ENCODE peak calls at places on chromosome 12, in four cellular contexts. One of them, this sample, is unnamed.

GRCh38 chr12:109770861-109771670 is 57.4 kb downstream of the FAM222A start:
- DNase-seq in neural progenitor cell: no peak
- DNase-seq in hepatocyte: peak; percentile 1
- DNase-seq in CD8-positive, alpha-beta memory T cell: no peak
- DNase-seq in this sample: peak; percentile 63

GRCh38 chr12:64999157-64999425 is 122.0 kb downstream of the WIF1 start:
- DNase-seq in neural progenitor cell: no peak
- DNase-seq in hepatocyte: no peak
- DNase-seq in CD8-positive, alpha-beta memory T cell: no peak
- DNase-seq in this sample: no peak

GRCh38 chr12:120037851-120038250 is 48.8 kb downstream of the BICDL1 start:
- DNase-seq in neural progenitor cell: no peak
- DNase-seq in hepatocyte: no peak
- DNase-seq in CD8-positive, alpha-beta memory T cell: no peak
- DNase-seq in this sample: no peak

GRCh38 chr12:563250-563781 is 99.9 kb downstream of the NINJ2 start:
- DNase-seq in neural progenitor cell: no peak
- DNase-seq in hepatocyte: no peak
- DNase-seq in CD8-positive, alpha-beta memory T cell: peak; percentile 31
- DNase-seq in this sample: no peak

GRCh38 chr12:42450248-42450647 is 124.3 kb downstream of the PPHLN1 start:
- DNase-seq in neural progenitor cell: no peak
- DNase-seq in hepatocyte: no peak
- DNase-seq in CD8-positive, alpha-beta memory T cell: no peak
- DNase-seq in this sample: no peak

GRCh38 chr12:101552277-101552676 is 42.5 kb upstream of the MYBPC1 start:
- DNase-seq in neural progenitor cell: no peak
- DNase-seq in hepatocyte: peak; percentile 41
- DNase-seq in CD8-positive, alpha-beta memory T cell: no peak
- DNase-seq in this sample: peak; percentile 76

GRCh38 chr12:68565391-68565903 is 45.3 kb upstream of the RAP1B start:
- DNase-seq in neural progenitor cell: no peak
- DNase-seq in hepatocyte: peak; percentile 44
- DNase-seq in CD8-positive, alpha-beta memory T cell: no peak
- DNase-seq in this sample: no peak

GRCh38 chr12:12172106-12172511 is 94.7 kb downstream of the LRP6 start:
- DNase-seq in neural progenitor cell: no peak
- DNase-seq in hepatocyte: peak; percentile 13
- DNase-seq in CD8-positive, alpha-beta memory T cell: no peak
- DNase-seq in this sample: no peak

GRCh38 chr12:71691504-71692129 is 5.7 kb downstream of the TMEM19 start:
- DNase-seq in neural progenitor cell: no peak
- DNase-seq in hepatocyte: no peak
- DNase-seq in CD8-positive, alpha-beta memory T cell: no peak
- DNase-seq in this sample: no peak

GRCh38 chr12:103021538-103022218 is 64.2 kb downstream of the ASCL1 start:
- DNase-seq in neural progenitor cell: no peak
- DNase-seq in hepatocyte: no peak
- DNase-seq in CD8-positive, alpha-beta memory T cell: no peak
- DNase-seq in this sample: no peak

GRCh38 chr12:44317651-44318126 is 481.8 kb downstream of the TMEM117 start:
- DNase-seq in neural progenitor cell: peak; percentile 65
- DNase-seq in hepatocyte: peak; percentile 43
- DNase-seq in CD8-positive, alpha-beta memory T cell: no peak
- DNase-seq in this sample: no peak

DNA sequence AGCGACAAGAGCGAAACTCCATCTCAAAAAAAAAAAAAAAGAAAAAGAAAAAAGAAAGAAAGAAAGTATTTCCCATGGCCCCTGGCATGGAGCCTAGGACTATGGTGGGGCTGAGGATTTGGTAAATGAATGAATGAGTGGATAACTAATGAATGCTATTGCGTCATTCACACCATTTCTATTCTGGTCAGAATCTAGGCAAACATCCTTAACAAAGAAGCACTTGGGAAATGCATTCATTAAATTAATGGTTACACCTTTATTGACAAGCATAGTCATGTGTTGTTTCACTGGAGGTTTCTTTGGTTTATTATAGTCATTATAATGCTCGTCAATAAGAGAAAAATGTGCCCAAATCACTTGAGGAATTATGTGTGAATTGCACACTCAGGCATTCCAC is 13.6 kb upstream of the AQP2 start:
- DNase-seq in neural progenitor cell: no peak
- DNase-seq in hepatocyte: no peak
- DNase-seq in CD8-positive, alpha-beta memory T cell: no peak
- DNase-seq in this sample: no peak
- H3K27ac ChIP-seq in neural progenitor cell: no peak overlapping the region
- H3K27ac ChIP-seq in hepatocyte: peak overlapping the region; percentile 51
- H3K27ac ChIP-seq in CD8-positive, alpha-beta memory T cell: no peak overlapping the region
- H3K27ac ChIP-seq in this sample: no peak overlapping the region

DNA sequence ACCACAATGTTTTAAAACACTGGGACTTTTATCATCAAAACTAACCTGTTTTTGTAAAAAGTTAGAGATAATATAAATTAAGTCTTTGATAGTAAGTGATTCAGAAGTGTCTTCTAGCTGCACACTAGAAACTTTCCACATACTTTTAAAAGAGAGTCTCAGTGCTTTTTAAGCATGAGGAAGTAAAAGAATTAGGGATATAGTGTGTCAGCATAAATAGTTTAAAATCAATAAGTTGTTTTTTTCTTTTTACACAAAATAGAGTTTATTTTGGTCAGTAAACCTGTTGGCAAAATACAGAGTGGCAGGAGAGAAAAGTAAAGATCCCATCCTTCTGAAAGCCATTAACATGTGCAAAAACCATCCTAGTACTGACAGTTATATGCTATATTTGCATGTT is 1.7 kb downstream of the DNM1L start:
- DNase-seq in neural progenitor cell: no peak
- DNase-seq in hepatocyte: no peak
- DNase-seq in CD8-positive, alpha-beta memory T cell: no peak
- DNase-seq in this sample: no peak
- H3K27ac ChIP-seq in neural progenitor cell: no peak overlapping the region
- H3K27ac ChIP-seq in hepatocyte: peak overlapping the region; percentile 95
- H3K27ac ChIP-seq in CD8-positive, alpha-beta memory T cell: peak overlapping the region; percentile 78
- H3K27ac ChIP-seq in this sample: peak overlapping the region; percentile 94

GRCh38 chr12:97159397-97159796 is 252.3 kb downstream of the NEDD1 start:
- DNase-seq in neural progenitor cell: no peak
- DNase-seq in hepatocyte: no peak
- DNase-seq in CD8-positive, alpha-beta memory T cell: no peak
- DNase-seq in this sample: no peak
- H3K27ac ChIP-seq in neural progenitor cell: no peak overlapping the region
- H3K27ac ChIP-seq in hepatocyte: no peak overlapping the region
- H3K27ac ChIP-seq in CD8-positive, alpha-beta memory T cell: no peak overlapping the region
- H3K27ac ChIP-seq in this sample: no peak overlapping the region

DNA sequence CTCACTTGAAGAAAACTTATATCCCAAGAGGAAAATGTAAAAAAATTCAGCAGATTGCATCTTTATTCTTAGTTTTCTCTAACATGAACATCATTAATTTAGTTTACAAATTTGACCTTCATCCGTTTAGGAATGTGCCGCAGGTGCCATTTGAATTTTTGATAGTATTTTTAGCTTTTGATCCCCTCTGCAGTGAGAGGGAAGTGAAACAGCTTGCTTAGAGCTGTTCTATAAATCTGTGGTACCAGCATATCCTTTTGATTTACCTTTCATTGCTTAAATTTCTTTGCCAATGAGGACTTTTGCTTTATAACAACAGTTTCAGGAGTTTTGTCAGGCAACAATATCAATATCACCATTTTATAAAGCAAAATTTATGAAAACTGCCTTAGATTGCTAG is 32.7 kb downstream of the DUSP6 start:
- DNase-seq in neural progenitor cell: no peak
- DNase-seq in hepatocyte: no peak
- DNase-seq in CD8-positive, alpha-beta memory T cell: no peak
- DNase-seq in this sample: no peak
- H3K27ac ChIP-seq in neural progenitor cell: no peak overlapping the region
- H3K27ac ChIP-seq in hepatocyte: no peak overlapping the region
- H3K27ac ChIP-seq in CD8-positive, alpha-beta memory T cell: no peak overlapping the region
- H3K27ac ChIP-seq in this sample: no peak overlapping the region

GRCh38 chr12:132162508-132163031 is 18.3 kb downstream of the NOC4L start:
- DNase-seq in neural progenitor cell: no peak
- DNase-seq in hepatocyte: no peak
- DNase-seq in CD8-positive, alpha-beta memory T cell: no peak
- DNase-seq in this sample: no peak
- H3K27ac ChIP-seq in neural progenitor cell: no peak overlapping the region
- H3K27ac ChIP-seq in hepatocyte: no peak overlapping the region
- H3K27ac ChIP-seq in CD8-positive, alpha-beta memory T cell: no peak overlapping the region
- H3K27ac ChIP-seq in this sample: no peak overlapping the region

GRCh38 chr12:27547592-27547991 is 23.6 kb downstream of the PPFIBP1 start:
- DNase-seq in neural progenitor cell: no peak
- DNase-seq in hepatocyte: no peak
- DNase-seq in CD8-positive, alpha-beta memory T cell: no peak
- DNase-seq in this sample: no peak

GRCh38 chr12:27549801-27550652 is 26.0 kb downstream of the PPFIBP1 start:
- DNase-seq in neural progenitor cell: no peak
- DNase-seq in hepatocyte: peak; percentile 87
- DNase-seq in CD8-positive, alpha-beta memory T cell: no peak
- DNase-seq in this sample: peak; percentile 89

GRCh38 chr12:27550653-27550975 is 26.6 kb downstream of the PPFIBP1 start:
- DNase-seq in neural progenitor cell: no peak
- DNase-seq in hepatocyte: no peak
- DNase-seq in CD8-positive, alpha-beta memory T cell: no peak
- DNase-seq in this sample: no peak

GRCh38 chr12:27548301-27549199 is 24.5 kb downstream of the PPFIBP1 start:
- DNase-seq in neural progenitor cell: no peak
- DNase-seq in hepatocyte: no peak
- DNase-seq in CD8-positive, alpha-beta memory T cell: no peak
- DNase-seq in this sample: no peak

GRCh38 chr12:27549231-27549800 is 25.3 kb downstream of the PPFIBP1 start:
- DNase-seq in neural progenitor cell: no peak
- DNase-seq in hepatocyte: no peak
- DNase-seq in CD8-positive, alpha-beta memory T cell: no peak
- DNase-seq in this sample: no peak
- H3K27ac ChIP-seq in neural progenitor cell: no peak overlapping the region
- H3K27ac ChIP-seq in hepatocyte: peak overlapping the region; percentile 61
- H3K27ac ChIP-seq in CD8-positive, alpha-beta memory T cell: no peak overlapping the region
- H3K27ac ChIP-seq in this sample: peak overlapping the region; percentile 86

GRCh38 chr12:4434721-4435425 is 10.7 kb downstream of the FGF6 start:
- DNase-seq in neural progenitor cell: no peak
- DNase-seq in hepatocyte: no peak
- DNase-seq in CD8-positive, alpha-beta memory T cell: no peak
- DNase-seq in this sample: peak; percentile 41
- H3K27ac ChIP-seq in neural progenitor cell: no peak overlapping the region
- H3K27ac ChIP-seq in hepatocyte: no peak overlapping the region
- H3K27ac ChIP-seq in CD8-positive, alpha-beta memory T cell: no peak overlapping the region
- H3K27ac ChIP-seq in this sample: no peak overlapping the region